ENCODE peak calls at places on chromosomes 1 and 21, in ten cellular contexts. Q is PC-3, E is fibroblast of lung, V is astrocyte, P is K562, K is HCT116, M is GM12878, B is neural progenitor cell, R is endothelial cell of umbilical vein, S is MM.1S. C is an unnamed sample.

GRCh38 chr21:36461918-36462486 is 17.9 kb downstream of the CLDN14 start:
- DNase-seq in M (no peak), P (no peak), V (no peak), Q (peak; percentile 58), K (no peak), B (no peak), S (no peak), E (no peak), R (no peak), C (no peak)

GRCh38 chr1:18814340-18815202 is 44.9 kb downstream of the TAS1R2 start:
- DNase-seq in S (no peak), E (peak; percentile 6), B (peak; percentile 71), R (no peak), P (no peak), Q (no peak), V (no peak), K (no peak), M (no peak), C (no peak)

GRCh38 chr1:212595229-212595628 is 13.3 kb upstream of the ATF3 start:
- DNase-seq in E (no peak), R (no peak), S (no peak), V (no peak), K (no peak), P (no peak), B (no peak), Q (no peak), M (no peak), C (no peak)

GRCh38 chr1:31799895-31800676 is 15.7 kb downstream of the SPOCD1 start:
- DNase-seq in V (no peak), E (no peak), S (no peak), B (no peak), Q (no peak), P (no peak), K (no peak), M (no peak), R (no peak), C (no peak)

GRCh38 chr1:91148641-91149069 is 126.8 kb upstream of the ZNF644 start:
- DNase-seq in R (no peak), B (no peak), M (no peak), Q (no peak), S (no peak), E (no peak), V (no peak), K (no peak), P (no peak), C (no peak)

GRCh38 chr1:201399352-201400126 is 415 bp upstream of the LAD1 start:
- DNase-seq in M (no peak), S (no peak), Q (peak; percentile 92), E (peak; percentile 19), K (peak; percentile 40), P (no peak), B (peak; percentile 66), R (no peak), V (no peak), C (peak; percentile 34)

GRCh38 chr21:38402291-38402690 is 96.0 kb downstream of the ERG start:
- DNase-seq in K (no peak), S (no peak), R (no peak), B (no peak), P (no peak), E (no peak), V (no peak), M (no peak), Q (no peak), C (no peak)

GRCh38 chr1:114755006-114755936 is 2.5 kb downstream of the CSDE1 start:
- DNase-seq in P (no peak), M (no peak), R (no peak), B (no peak), Q (no peak), S (peak; percentile 7), K (no peak), E (peak; percentile 47), V (peak; percentile 17), C (peak; percentile 47)

GRCh38 chr1:79899914-79900313 is 893.4 kb upstream of the ADGRL4 start:
- DNase-seq in V (peak; percentile 99), Q (peak; percentile 74), P (no peak), M (no peak), B (no peak), K (no peak), S (no peak), R (peak; percentile 69), E (peak; percentile 99), C (peak; percentile 98)

GRCh38 chr1:91670781-91671180 is 170.1 kb downstream of the CDC7 start:
- DNase-seq in Q (no peak), S (no peak), E (no peak), R (no peak), V (no peak), M (no peak), P (no peak), K (no peak), B (peak; percentile 16), C (no peak)

GRCh38 chr1:12711421-12712005 is 4.4 kb upstream of the AADACL3 start:
- DNase-seq in B (no peak), R (no peak), M (no peak), Q (no peak), K (no peak), V (no peak), P (no peak), E (no peak), S (no peak), C (peak; percentile 35)

GRCh38 chr1:98766241-98766640 is 104.7 kb downstream of the SNX7 start:
- DNase-seq in K (no peak), E (no peak), V (no peak), B (no peak), P (no peak), S (no peak), Q (no peak), M (peak; percentile 5), R (no peak), C (no peak)

GRCh38 chr1:118863688-118864087 is 124.5 kb downstream of the TBX15 start:
- DNase-seq in E (no peak), K (no peak), S (no peak), R (no peak), V (no peak), B (no peak), M (no peak), Q (no peak), P (no peak), C (no peak)

GRCh38 chr1:210899676-210900075 is 234.3 kb downstream of the KCNH1 start:
- DNase-seq in M (no peak), Q (no peak), P (no peak), E (no peak), V (no peak), S (no peak), B (no peak), R (no peak), K (no peak), C (no peak)

GRCh38 chr1:79603862-79604261 is 597.3 kb upstream of the ADGRL4 start:
- DNase-seq in Q (peak; percentile 3), S (no peak), V (peak; percentile 45), B (no peak), K (no peak), R (no peak), E (peak; percentile 55), P (no peak), M (no peak), C (peak; percentile 48)

GRCh38 chr1:97502360-97502759 is 418.5 kb downstream of the DPYD start:
- DNase-seq in E (no peak), P (no peak), K (no peak), R (no peak), Q (no peak), M (no peak), S (no peak), B (no peak), V (no peak), C (no peak)

GRCh38 chr1:50562106-50562505 is 138.9 kb upstream of the DMRTA2 start:
- DNase-seq in Q (no peak), S (no peak), E (no peak), K (no peak), R (no peak), M (no peak), V (no peak), B (no peak), P (no peak), C (peak; percentile 43)

DNA sequence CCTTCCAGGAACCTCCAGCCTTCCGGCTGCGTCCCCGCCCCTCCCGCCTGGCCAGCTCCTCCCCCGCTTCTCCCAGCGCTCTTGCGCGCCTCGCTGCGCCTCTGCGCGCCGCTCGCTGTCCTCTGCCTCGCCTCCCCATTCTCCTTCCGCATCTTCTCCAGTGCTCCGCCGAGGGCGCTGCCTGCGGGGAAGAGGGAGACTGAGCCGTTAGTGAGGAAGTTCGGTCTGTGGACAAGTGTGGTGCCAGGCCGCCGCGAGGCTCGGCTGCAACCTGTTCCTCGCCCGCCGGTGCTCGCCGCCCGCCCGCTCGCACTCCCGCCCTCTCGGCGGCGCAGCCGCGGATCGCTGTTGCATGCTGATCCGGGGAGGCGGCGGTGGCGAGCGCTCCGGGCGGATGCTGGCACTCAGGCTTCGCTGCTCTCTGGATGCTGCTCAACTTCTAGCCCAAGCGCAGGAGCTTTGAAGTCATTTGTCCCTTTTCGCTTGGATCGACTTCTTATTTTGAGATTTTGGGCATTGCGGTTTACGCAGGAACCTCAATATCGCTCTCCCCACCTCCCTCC is 715 bp upstream of the CACNA1E start:
- DNase-seq in K (no peak), E (peak; percentile 20), P (peak; percentile 36), B (peak; percentile 85), S (peak; percentile 38), M (no peak), Q (no peak), V (no peak), R (no peak), C (peak; percentile 53)
- TF ChIP-seq EZH2 in K (no peak), E (no peak), P (no peak), B (peak; percentile 18), S (no peak), M (no peak), Q (no peak), V (peak; percentile 67), R (peak; percentile 73), C (peak; percentile 88)

GRCh38 chr1:30754684-30755171 is 2.8 kb downstream of the LAPTM5 start:
- DNase-seq in K (no peak), M (peak; percentile 95), E (no peak), S (peak; percentile 62), V (no peak), R (no peak), B (no peak), P (no peak), Q (no peak), C (peak; percentile 20)
- H3K9ac ChIP-seq in K (no peak overlapping the region), M (peak overlapping the region; percentile 97), E (no peak overlapping the region), S (peak overlapping the region; percentile 90), V (no peak overlapping the region), R (no peak overlapping the region), B (no peak overlapping the region), P (peak overlapping the region; percentile 40), Q (no peak overlapping the region), C (no peak overlapping the region)

GRCh38 chr1:216750962-216751361 is 27.7 kb upstream of the ESRRG start:
- DNase-seq in Q (no peak), R (no peak), B (no peak), K (no peak), E (no peak), M (no peak), P (no peak), V (no peak), S (no peak), C (no peak)
- TF ChIP-seq EZH2 in Q (no peak), R (no peak), B (no peak), K (no peak), E (no peak), M (no peak), P (no peak), V (no peak), S (no peak), C (no peak)

GRCh38 chr1:226344441-226345120 is 35.6 kb upstream of the LIN9 start:
- DNase-seq in V (no peak), Q (no peak), P (no peak), M (no peak), S (no peak), B (no peak), R (no peak), E (no peak), K (no peak), C (no peak)
- H3K9ac ChIP-seq in V (no peak overlapping the region), Q (no peak overlapping the region), P (no peak overlapping the region), M (no peak overlapping the region), S (no peak overlapping the region), B (no peak overlapping the region), R (no peak overlapping the region), E (no peak overlapping the region), K (no peak overlapping the region), C (no peak overlapping the region)

GRCh38 chr1:203934651-203935050 is 73.3 kb downstream of the SNRPE start:
- DNase-seq in P (no peak), K (no peak), Q (no peak), R (no peak), M (no peak), S (no peak), V (no peak), E (no peak), B (no peak), C (no peak)
- TF ChIP-seq EZH2 in P (no peak), K (no peak), Q (no peak), R (no peak), M (no peak), S (no peak), V (no peak), E (no peak), B (no peak), C (no peak)